ENCODE peak calls at places on chromosomes 4 and X, in five cellular contexts. H is lower lobe of right lung; T is CD8-positive, alpha-beta T cell; C is suprapubic skin; O is fibroblast of lung. F is an unnamed sample.

GRCh38 chr4:9970399-9971011 is 50.8 kb downstream of the SLC2A9 start:
- DNase-seq in H (no peak), T (no peak), C (no peak), O (no peak), F (peak; percentile 64)

GRCh38 chrX:110966839-110967238 is 129.2 kb upstream of the PAK3 start:
- DNase-seq in H (no peak), T (no peak), C (no peak), O (no peak), F (no peak)

GRCh38 chr4:113962719-113963274 is 16.6 kb downstream of the ARSJ start:
- DNase-seq in H (no peak), T (no peak), C (no peak), O (no peak), F (no peak)

GRCh38 chr4:28167411-28167810 is 1306.8 kb downstream of the STIM2 start:
- DNase-seq in H (no peak), T (no peak), C (no peak), O (no peak), F (no peak)

GRCh38 chr4:107897823-107898222 is 33.5 kb upstream of the CYP2U1 start:
- DNase-seq in H (no peak), T (no peak), C (no peak), O (no peak), F (no peak)

GRCh38 chrX:40719218-40719617 is 16.1 kb downstream of the MED14 start:
- DNase-seq in H (no peak), T (no peak), C (no peak), O (peak; percentile 78), F (no peak)

GRCh38 chr4:56375458-56375857 is 11.8 kb downstream of the AASDH start:
- DNase-seq in H (no peak), T (no peak), C (no peak), O (no peak), F (no peak)

GRCh38 chr4:80107374-80107773 is 34.3 kb upstream of the ANTXR2 start:
- DNase-seq in H (no peak), T (no peak), C (no peak), O (peak; percentile 38), F (no peak)

GRCh38 chrX:114584434-114584943 is 603 bp downstream of the HTR2C start:
- DNase-seq in H (no peak), T (no peak), C (no peak), O (no peak), F (no peak)

GRCh38 chr4:16227462-16227868 is 1.2 kb upstream of the TAPT1 start:
- DNase-seq in H (peak; percentile 58), T (peak; percentile 14), C (peak; percentile 71), O (peak; percentile 45), F (peak; percentile 18)

GRCh38 chr4:12928751-12929150 is 555.4 kb downstream of the RAB28 start:
- DNase-seq in H (no peak), T (no peak), C (no peak), O (no peak), F (no peak)

GRCh38 chr4:40454816-40455215 is 119.7 kb downstream of the CHRNA9 start:
- DNase-seq in H (no peak), T (no peak), C (no peak), O (no peak), F (no peak)

GRCh38 chr4:38078590-38079381 is 118.6 kb downstream of the PTTG2 start:
- DNase-seq in H (no peak), T (no peak), C (no peak), O (peak; percentile 95), F (no peak)

GRCh38 chr4:8559011-8559410 is 21.2 kb upstream of the GPR78 start:
- DNase-seq in H (no peak), T (no peak), C (peak; percentile 24), O (no peak), F (no peak)

GRCh38 chr4:164876680-164877324 is at the start of gene APELA:
- DNase-seq in H (no peak), T (no peak), C (no peak), O (no peak), F (peak; percentile 36)

GRCh38 chr4:84401669-84402068 is 97.4 kb downstream of the NKX6-1 start:
- DNase-seq in H (no peak), T (no peak), C (no peak), O (no peak), F (no peak)

GRCh38 chr4:27861381-27861787 is 1000.7 kb downstream of the STIM2 start:
- DNase-seq in H (no peak), T (no peak), C (no peak), O (peak; percentile 51), F (no peak)

GRCh38 chr4:163395055-163395454 is 51.4 kb downstream of the NPY5R start:
- DNase-seq in H (no peak), T (no peak), C (no peak), O (peak; percentile 31), F (no peak)

GRCh38 chrX:84108589-84108988 is 79.4 kb downstream of the RPS6KA6 start:
- DNase-seq in H (no peak), T (no peak), C (no peak), O (no peak), F (no peak)

DNA sequence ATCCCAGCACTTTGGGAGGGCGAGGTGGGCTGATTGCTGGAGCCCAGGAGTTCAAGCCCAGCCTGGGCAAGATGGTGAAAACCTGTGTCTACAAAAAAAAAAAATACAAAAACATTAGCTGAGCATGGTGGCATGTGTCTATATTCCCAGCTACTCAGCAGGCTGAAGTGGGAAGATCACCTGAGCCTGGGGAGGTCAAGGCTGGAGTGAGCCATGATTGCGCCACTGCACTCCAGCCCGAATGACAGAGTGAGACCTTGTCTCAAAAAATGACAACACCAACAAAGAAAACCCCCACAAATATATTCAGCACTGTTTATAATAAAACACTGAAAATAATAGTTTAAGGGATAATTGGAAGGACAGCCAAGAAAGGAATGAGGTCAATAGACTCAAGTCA is 3.6 kb upstream of the ELOVL6 start:
- DNase-seq in H (no peak), T (no peak), C (no peak), O (no peak), F (no peak)
- H3K27me3 ChIP-seq in H (peaks cover 10% of the 10 kb centered on the region), T (no peaks in the 10 kb centered on the region), C (no peaks in the 10 kb centered on the region), O (no peaks in the 10 kb centered on the region), F (no peaks in the 10 kb centered on the region)

GRCh38 chrX:120305531-120306145 is 5.6 kb downstream of the TMEM255A start:
- DNase-seq in H (no peak), T (no peak), C (no peak), O (no peak), F (no peak)

GRCh38 chrX:120304241-120304640 is 7.0 kb downstream of the TMEM255A start:
- DNase-seq in H (no peak), T (no peak), C (no peak), O (no peak), F (no peak)

GRCh38 chrX:120308959-120309872 is 2.0 kb downstream of the TMEM255A start:
- DNase-seq in H (peak; percentile 74), T (peak; percentile 66), C (peak; percentile 64), O (peak; percentile 53), F (peak; percentile 75)

GRCh38 chrX:120308558-120308957 is 2.7 kb downstream of the TMEM255A start:
- DNase-seq in H (peak; percentile 39), T (no peak), C (no peak), O (no peak), F (no peak)

DNA sequence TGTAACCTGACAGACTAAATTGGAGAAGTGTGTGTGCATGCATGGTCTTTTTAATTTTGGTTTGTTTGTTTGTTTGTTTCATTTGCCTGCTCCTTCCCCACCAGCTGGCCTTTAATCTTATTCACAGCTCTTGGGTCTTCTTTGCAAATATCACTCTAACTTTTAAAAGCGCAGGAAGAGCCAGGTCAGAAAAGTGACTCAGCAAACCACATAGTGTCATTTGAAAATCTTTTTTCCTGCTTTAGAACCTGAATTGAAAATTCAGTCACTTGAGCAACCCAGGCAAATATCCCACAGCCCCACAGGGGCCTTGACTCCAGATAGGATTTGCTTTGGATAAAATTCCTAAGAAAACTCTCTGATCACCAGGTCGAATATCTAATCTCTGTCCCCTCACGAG is 4.6 kb downstream of the TMEM255A start:
- DNase-seq in H (no peak), T (no peak), C (no peak), O (no peak), F (no peak)
- H3K27me3 ChIP-seq in H (peaks cover 41% of the 10 kb centered on the region), T (no peaks in the 10 kb centered on the region), C (no peaks in the 10 kb centered on the region), O (peaks cover 15% of the 10 kb centered on the region), F (no peaks in the 10 kb centered on the region)

GRCh38 chrX:86194758-86195157 is 46.5 kb downstream of the DACH2 start:
- DNase-seq in H (no peak), T (no peak), C (no peak), O (no peak), F (no peak)
- H3K27me3 ChIP-seq in H (no peaks in the 10 kb centered on the region), T (no peaks in the 10 kb centered on the region), C (no peaks in the 10 kb centered on the region), O (no peaks in the 10 kb centered on the region), F (no peaks in the 10 kb centered on the region)

DNA sequence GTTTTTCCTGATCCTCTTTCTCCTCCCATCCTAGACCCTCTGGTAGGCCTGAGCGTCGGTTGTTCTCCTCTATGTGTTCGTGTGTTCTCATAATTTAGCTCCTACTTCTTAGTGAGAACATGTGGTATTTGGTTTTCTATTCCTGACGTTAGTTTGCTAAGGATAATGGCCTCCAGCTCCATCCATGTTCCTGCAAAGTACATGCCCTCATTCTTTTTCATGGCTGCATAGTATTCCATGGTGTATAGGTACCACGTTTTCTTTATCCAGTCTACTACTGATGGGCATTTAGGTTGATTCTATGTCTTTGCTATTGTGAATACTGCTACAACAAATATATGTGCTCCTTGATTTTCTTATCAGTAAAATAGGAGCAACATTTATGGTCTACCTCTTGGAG is 146.8 kb upstream of the PTCHD1 start:
- DNase-seq in H (no peak), T (no peak), C (no peak), O (no peak), F (no peak)
- H3K27me3 ChIP-seq in H (no peaks in the 10 kb centered on the region), T (no peaks in the 10 kb centered on the region), C (no peaks in the 10 kb centered on the region), O (no peaks in the 10 kb centered on the region), F (no peaks in the 10 kb centered on the region)

DNA sequence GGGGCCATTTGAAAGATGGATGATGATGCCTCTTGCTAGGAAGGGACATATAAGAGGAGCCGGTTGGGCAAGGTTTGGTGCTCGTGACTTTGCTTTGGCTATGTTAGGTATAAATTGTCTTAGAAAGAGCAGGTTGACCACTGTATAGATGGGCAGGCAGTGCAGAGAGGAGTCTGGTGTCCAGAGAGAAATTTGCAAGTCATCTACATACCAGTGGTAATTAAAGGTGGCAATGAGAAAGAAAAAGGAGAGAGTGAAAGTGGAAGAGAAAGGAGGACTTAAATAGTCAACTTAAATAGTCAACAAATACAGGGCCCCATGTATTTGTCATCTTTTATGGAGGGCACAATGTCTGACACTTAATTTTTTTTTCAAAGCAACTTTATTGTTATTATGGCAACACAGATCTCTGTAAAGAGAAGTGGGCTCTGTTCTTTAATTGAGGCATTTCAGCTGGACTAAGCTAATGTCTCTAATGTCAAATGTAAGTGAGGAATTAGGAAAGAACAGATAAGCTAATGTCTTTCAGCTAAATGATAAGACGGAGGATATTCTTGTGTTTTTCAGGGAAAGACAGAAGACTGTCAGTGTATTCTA is 75.4 kb upstream of the ANXA3 start:
- DNase-seq in H (no peak), T (no peak), C (no peak), O (no peak), F (no peak)
- H3K27me3 ChIP-seq in H (no peaks in the 10 kb centered on the region), T (no peaks in the 10 kb centered on the region), C (no peaks in the 10 kb centered on the region), O (no peaks in the 10 kb centered on the region), F (no peaks in the 10 kb centered on the region)

DNA sequence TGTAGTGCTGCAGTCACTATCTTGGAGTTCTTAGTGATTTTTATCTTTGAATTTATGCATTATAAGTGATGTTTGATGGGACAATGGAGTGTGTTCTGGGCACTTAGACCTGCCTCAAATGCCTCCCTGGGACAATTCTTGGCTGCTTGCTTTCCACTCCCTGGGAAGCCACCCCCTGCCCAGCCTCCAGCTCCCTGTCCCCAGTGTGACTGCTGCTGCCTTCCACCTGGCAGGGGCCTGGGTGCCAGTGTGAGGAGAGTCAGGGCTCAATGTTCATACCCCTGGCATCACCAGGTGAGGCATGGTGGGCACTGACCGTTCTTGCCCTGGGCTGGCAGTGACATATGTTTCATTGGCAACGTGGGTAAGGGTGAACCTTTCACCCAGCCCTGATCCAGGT is 14.8 kb downstream of the MSX1 start:
- DNase-seq in H (no peak), T (no peak), C (no peak), O (no peak), F (no peak)
- H3K27me3 ChIP-seq in H (peaks cover 95% of the 10 kb centered on the region), T (peaks cover 18% of the 10 kb centered on the region), C (peaks cover 79% of the 10 kb centered on the region), O (peaks cover 55% of the 10 kb centered on the region), F (peaks cover 5% of the 10 kb centered on the region)

GRCh38 chrX:115902995-115903394 is 267.5 kb upstream of the AGTR2 start:
- DNase-seq in H (no peak), T (no peak), C (no peak), O (no peak), F (no peak)
- H3K27me3 ChIP-seq in H (no peaks in the 10 kb centered on the region), T (no peaks in the 10 kb centered on the region), C (no peaks in the 10 kb centered on the region), O (no peaks in the 10 kb centered on the region), F (no peaks in the 10 kb centered on the region)

F was measured in GM06990.